ENCODE peak calls at places on chromosomes 6 and 20, in eight cellular contexts. One of them, this sample, is unnamed.

GRCh38 chr6:107523054-107523791 is 33.3 kb downstream of the SOBP start:
- DNase-seq in RWPE1: no peak
- DNase-seq in H9: no peak
- DNase-seq in astrocyte of the cerebellum: no peak
- DNase-seq in GM10248: no peak
- DNase-seq in GM13976: no peak
- DNase-seq in heart left ventricle: no peak
- DNase-seq in sigmoid colon: no peak
- DNase-seq in this sample: no peak

GRCh38 chr20:16412896-16413295 is 160.4 kb downstream of the KIF16B start:
- DNase-seq in RWPE1: no peak
- DNase-seq in H9: no peak
- DNase-seq in astrocyte of the cerebellum: no peak
- DNase-seq in GM10248: no peak
- DNase-seq in GM13976: no peak
- DNase-seq in heart left ventricle: no peak
- DNase-seq in sigmoid colon: no peak
- DNase-seq in this sample: no peak

GRCh38 chr20:57718490-57719009 is 8.7 kb upstream of the PMEPA1 start:
- DNase-seq in RWPE1: peak
- DNase-seq in H9: peak
- DNase-seq in astrocyte of the cerebellum: peak
- DNase-seq in GM10248: peak
- DNase-seq in GM13976: peak
- DNase-seq in heart left ventricle: peak
- DNase-seq in sigmoid colon: peak
- DNase-seq in this sample: peak

GRCh38 chr20:60584221-60584620 is 626.0 kb downstream of the CDH26 start:
- DNase-seq in RWPE1: no peak
- DNase-seq in H9: no peak
- DNase-seq in astrocyte of the cerebellum: no peak
- DNase-seq in GM10248: no peak
- DNase-seq in GM13976: no peak
- DNase-seq in heart left ventricle: no peak
- DNase-seq in sigmoid colon: no peak
- DNase-seq in this sample: no peak

GRCh38 chr6:158008894-158009891 is 27.5 kb downstream of the SYNJ2 start:
- DNase-seq in RWPE1: no peak
- DNase-seq in H9: no peak
- DNase-seq in astrocyte of the cerebellum: no peak
- DNase-seq in GM10248: no peak
- DNase-seq in GM13976: peak
- DNase-seq in heart left ventricle: peak
- DNase-seq in sigmoid colon: peak
- DNase-seq in this sample: peak

GRCh38 chr20:52586697-52587096 is 385.5 kb upstream of the TSHZ2 start:
- DNase-seq in RWPE1: no peak
- DNase-seq in H9: no peak
- DNase-seq in astrocyte of the cerebellum: no peak
- DNase-seq in GM10248: no peak
- DNase-seq in GM13976: no peak
- DNase-seq in heart left ventricle: no peak
- DNase-seq in sigmoid colon: no peak
- DNase-seq in this sample: no peak

GRCh38 chr6:119024111-119024510 is 54.4 kb downstream of the FAM184A start:
- DNase-seq in RWPE1: no peak
- DNase-seq in H9: no peak
- DNase-seq in astrocyte of the cerebellum: no peak
- DNase-seq in GM10248: no peak
- DNase-seq in GM13976: no peak
- DNase-seq in heart left ventricle: no peak
- DNase-seq in sigmoid colon: no peak
- DNase-seq in this sample: no peak

GRCh38 chr20:9514072-9514460 is 324 bp upstream of the LAMP5 start:
- DNase-seq in RWPE1: no peak
- DNase-seq in H9: no peak
- DNase-seq in astrocyte of the cerebellum: no peak
- DNase-seq in GM10248: no peak
- DNase-seq in GM13976: no peak
- DNase-seq in heart left ventricle: no peak
- DNase-seq in sigmoid colon: no peak
- DNase-seq in this sample: no peak

GRCh38 chr20:25461281-25461650 is 53.8 kb downstream of the GINS1 start:
- DNase-seq in RWPE1: no peak
- DNase-seq in H9: no peak
- DNase-seq in astrocyte of the cerebellum: no peak
- DNase-seq in GM10248: no peak
- DNase-seq in GM13976: no peak
- DNase-seq in heart left ventricle: no peak
- DNase-seq in sigmoid colon: no peak
- DNase-seq in this sample: no peak

GRCh38 chr6:108168501-108168979 is 2.7 kb downstream of the NR2E1 start:
- DNase-seq in RWPE1: no peak
- DNase-seq in H9: peak
- DNase-seq in astrocyte of the cerebellum: peak
- DNase-seq in GM10248: peak
- DNase-seq in GM13976: peak
- DNase-seq in heart left ventricle: peak
- DNase-seq in sigmoid colon: no peak
- DNase-seq in this sample: peak

GRCh38 chr20:61173966-61174725 is 77.9 kb upstream of the CDH4 start:
- DNase-seq in RWPE1: no peak
- DNase-seq in H9: no peak
- DNase-seq in astrocyte of the cerebellum: no peak
- DNase-seq in GM10248: no peak
- DNase-seq in GM13976: no peak
- DNase-seq in heart left ventricle: no peak
- DNase-seq in sigmoid colon: no peak
- DNase-seq in this sample: no peak

GRCh38 chr6:14275493-14275851 is 157.9 kb downstream of the CD83 start:
- DNase-seq in RWPE1: no peak
- DNase-seq in H9: peak
- DNase-seq in astrocyte of the cerebellum: peak
- DNase-seq in GM10248: no peak
- DNase-seq in GM13976: no peak
- DNase-seq in heart left ventricle: peak
- DNase-seq in sigmoid colon: no peak
- DNase-seq in this sample: no peak

GRCh38 chr6:116514103-116514502 is 2.7 kb downstream of the CALHM5 start:
- DNase-seq in RWPE1: no peak
- DNase-seq in H9: no peak
- DNase-seq in astrocyte of the cerebellum: no peak
- DNase-seq in GM10248: no peak
- DNase-seq in GM13976: no peak
- DNase-seq in heart left ventricle: no peak
- DNase-seq in sigmoid colon: no peak
- DNase-seq in this sample: no peak

GRCh38 chr6:83514877-83515466 is 2.6 kb downstream of the PRSS35 start:
- DNase-seq in RWPE1: peak
- DNase-seq in H9: no peak
- DNase-seq in astrocyte of the cerebellum: peak
- DNase-seq in GM10248: peak
- DNase-seq in GM13976: peak
- DNase-seq in heart left ventricle: no peak
- DNase-seq in sigmoid colon: no peak
- DNase-seq in this sample: peak

GRCh38 chr6:41602864-41603608 is 35.2 kb upstream of the MDFI start:
- DNase-seq in RWPE1: peak
- DNase-seq in H9: peak
- DNase-seq in astrocyte of the cerebellum: peak
- DNase-seq in GM10248: peak
- DNase-seq in GM13976: peak
- DNase-seq in heart left ventricle: peak
- DNase-seq in sigmoid colon: peak
- DNase-seq in this sample: peak

DNA sequence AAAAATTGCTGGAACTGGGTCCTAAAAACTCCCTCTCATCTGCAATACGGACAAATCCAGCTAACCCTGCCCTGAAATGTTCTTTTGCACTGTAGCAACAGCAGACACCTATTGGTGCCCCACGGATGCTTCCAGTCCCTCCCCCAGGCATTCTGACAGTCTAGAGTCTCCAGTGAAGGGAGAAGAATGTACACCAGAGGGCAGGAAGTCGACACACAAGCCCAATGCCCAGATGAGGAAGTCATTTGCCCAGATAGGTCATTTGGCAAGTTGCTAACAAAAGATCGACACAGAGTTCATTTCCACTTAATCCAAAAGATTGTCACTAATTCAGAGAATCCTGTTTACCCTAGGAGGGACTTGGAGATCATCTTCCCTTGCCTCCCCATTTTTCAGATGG is 293.0 kb upstream of the PRDM1 start:
- DNase-seq in RWPE1: no peak
- DNase-seq in H9: no peak
- DNase-seq in astrocyte of the cerebellum: no peak
- DNase-seq in GM10248: no peak
- DNase-seq in GM13976: no peak
- DNase-seq in heart left ventricle: peak
- DNase-seq in sigmoid colon: no peak
- DNase-seq in this sample: peak
- TF ChIP-seq CTCF in RWPE1: no peak
- TF ChIP-seq CTCF in H9: no peak
- TF ChIP-seq CTCF in astrocyte of the cerebellum: no peak
- TF ChIP-seq CTCF in GM10248: no peak
- TF ChIP-seq CTCF in GM13976: no peak
- TF ChIP-seq CTCF in heart left ventricle: no peak
- TF ChIP-seq CTCF in sigmoid colon: no peak
- TF ChIP-seq CTCF in this sample: peak

GRCh38 chr6:125151715-125152114 is 1.9 kb upstream of the TPD52L1 start:
- DNase-seq in RWPE1: no peak
- DNase-seq in H9: no peak
- DNase-seq in astrocyte of the cerebellum: no peak
- DNase-seq in GM10248: no peak
- DNase-seq in GM13976: no peak
- DNase-seq in heart left ventricle: no peak
- DNase-seq in sigmoid colon: no peak
- DNase-seq in this sample: no peak

GRCh38 chr6:125155344-125155743 is 1.8 kb downstream of the TPD52L1 start:
- DNase-seq in RWPE1: no peak
- DNase-seq in H9: no peak
- DNase-seq in astrocyte of the cerebellum: no peak
- DNase-seq in GM10248: no peak
- DNase-seq in GM13976: no peak
- DNase-seq in heart left ventricle: no peak
- DNase-seq in sigmoid colon: no peak
- DNase-seq in this sample: no peak

GRCh38 chr6:125153541-125154183 is at the start of gene TPD52L1:
- DNase-seq in RWPE1: peak
- DNase-seq in H9: peak
- DNase-seq in astrocyte of the cerebellum: peak
- DNase-seq in GM10248: peak
- DNase-seq in GM13976: peak
- DNase-seq in heart left ventricle: peak
- DNase-seq in sigmoid colon: peak
- DNase-seq in this sample: peak

GRCh38 chr6:125156496-125156895 is 2.9 kb downstream of the TPD52L1 start:
- DNase-seq in RWPE1: no peak
- DNase-seq in H9: no peak
- DNase-seq in astrocyte of the cerebellum: no peak
- DNase-seq in GM10248: no peak
- DNase-seq in GM13976: no peak
- DNase-seq in heart left ventricle: no peak
- DNase-seq in sigmoid colon: no peak
- DNase-seq in this sample: no peak

GRCh38 chr6:125154184-125155135 is 887 bp downstream of the TPD52L1 start:
- DNase-seq in RWPE1: peak
- DNase-seq in H9: peak
- DNase-seq in astrocyte of the cerebellum: no peak
- DNase-seq in GM10248: peak
- DNase-seq in GM13976: peak
- DNase-seq in heart left ventricle: peak
- DNase-seq in sigmoid colon: peak
- DNase-seq in this sample: peak
- TF ChIP-seq CTCF in RWPE1: peak
- TF ChIP-seq CTCF in H9: peak
- TF ChIP-seq CTCF in astrocyte of the cerebellum: peak
- TF ChIP-seq CTCF in GM10248: no peak
- TF ChIP-seq CTCF in GM13976: no peak
- TF ChIP-seq CTCF in heart left ventricle: no peak
- TF ChIP-seq CTCF in sigmoid colon: peak
- TF ChIP-seq CTCF in this sample: no peak

DNA sequence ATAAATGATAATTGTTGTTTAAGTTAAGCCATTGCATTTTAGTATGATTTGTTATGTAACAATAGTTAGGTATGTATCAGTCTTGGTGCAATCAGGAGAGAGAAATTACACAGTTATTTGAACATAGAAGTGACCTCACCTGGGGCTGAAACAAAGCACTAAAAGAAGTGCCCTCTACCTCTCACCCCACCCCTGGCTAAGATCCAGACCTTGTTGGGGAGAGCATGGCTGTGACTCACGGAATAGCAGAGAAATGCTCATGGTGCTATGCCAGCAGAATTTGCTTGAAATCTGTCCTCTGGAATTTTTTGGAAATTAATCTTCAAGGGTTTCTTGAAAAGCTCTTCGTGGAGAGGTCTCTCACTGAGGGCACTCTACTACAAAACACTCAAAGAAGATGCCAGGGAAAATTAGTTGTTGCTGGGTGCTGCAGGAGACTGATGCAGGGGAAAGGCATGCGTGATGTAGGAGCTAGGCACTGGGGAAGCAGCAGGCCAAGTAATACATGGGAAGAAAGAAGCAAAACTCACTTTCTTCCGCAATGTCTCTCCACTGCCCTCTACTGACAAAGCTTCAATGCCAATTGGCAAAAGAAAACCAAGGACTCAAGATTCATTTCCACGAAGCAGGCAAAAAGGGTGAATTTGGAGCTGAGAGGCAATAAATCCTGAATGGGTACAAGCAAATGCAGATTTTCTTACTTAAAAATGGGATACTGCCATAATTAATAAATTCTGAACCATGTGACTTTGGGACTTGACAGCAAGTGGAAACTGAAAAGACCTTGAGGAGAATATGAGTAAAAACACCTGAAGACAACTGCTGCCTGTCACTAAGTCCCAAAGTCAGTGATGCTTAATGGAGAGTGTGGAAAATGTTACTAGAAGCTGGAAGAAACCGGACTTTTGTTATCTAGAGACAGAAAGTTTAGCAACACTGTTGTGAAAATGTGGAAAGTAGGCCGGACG is 136.3 kb upstream of the ZNF184 start:
- DNase-seq in RWPE1: no peak
- DNase-seq in H9: peak
- DNase-seq in astrocyte of the cerebellum: no peak
- DNase-seq in GM10248: peak
- DNase-seq in GM13976: peak
- DNase-seq in heart left ventricle: no peak
- DNase-seq in sigmoid colon: no peak
- DNase-seq in this sample: peak
- TF ChIP-seq CTCF in RWPE1: peak
- TF ChIP-seq CTCF in H9: peak
- TF ChIP-seq CTCF in astrocyte of the cerebellum: peak
- TF ChIP-seq CTCF in GM10248: peak
- TF ChIP-seq CTCF in GM13976: peak
- TF ChIP-seq CTCF in heart left ventricle: peak
- TF ChIP-seq CTCF in sigmoid colon: no peak
- TF ChIP-seq CTCF in this sample: peak

DNA sequence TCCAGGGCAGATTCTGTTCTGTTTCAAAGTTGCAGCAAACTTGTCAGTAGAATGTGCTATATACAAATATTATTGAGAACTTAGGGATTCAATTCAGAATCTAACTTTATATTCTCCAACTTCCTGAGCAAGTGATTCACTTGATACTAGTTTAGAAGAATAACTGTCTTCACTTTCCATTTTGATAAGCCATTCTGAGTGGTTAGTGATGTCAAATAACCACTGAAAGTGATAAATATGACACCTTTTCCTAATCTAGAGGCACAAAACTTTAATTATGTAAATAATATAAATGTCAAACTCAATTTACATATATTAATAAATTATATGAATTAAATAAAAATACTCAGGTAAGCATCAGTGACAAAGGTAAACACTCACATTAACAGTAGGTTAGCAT is 20.5 kb upstream of the SIM1 start:
- DNase-seq in RWPE1: no peak
- DNase-seq in H9: no peak
- DNase-seq in astrocyte of the cerebellum: no peak
- DNase-seq in GM10248: no peak
- DNase-seq in GM13976: no peak
- DNase-seq in heart left ventricle: no peak
- DNase-seq in sigmoid colon: no peak
- DNase-seq in this sample: no peak
- TF ChIP-seq CTCF in RWPE1: no peak
- TF ChIP-seq CTCF in H9: no peak
- TF ChIP-seq CTCF in astrocyte of the cerebellum: no peak
- TF ChIP-seq CTCF in GM10248: no peak
- TF ChIP-seq CTCF in GM13976: no peak
- TF ChIP-seq CTCF in heart left ventricle: no peak
- TF ChIP-seq CTCF in sigmoid colon: no peak
- TF ChIP-seq CTCF in this sample: no peak